ENCODE peak calls at places on chromosome 13, in seven cellular contexts. Q, V, T, A, M, I and X are unnamed samples.

GRCh38 chr13:26599403-26599802 is 41.9 kb downstream of the WASF3 start:
- DNase-seq in Q (no peak), V (no peak), T (no peak), A (no peak), M (no peak), I (no peak), X (no peak)

GRCh38 chr13:96075953-96076543 is 13.9 kb upstream of the HS6ST3 start:
- DNase-seq in Q (no peak), V (no peak), T (no peak), A (no peak), M (no peak), I (peak), X (no peak)

GRCh38 chr13:32894589-32895001 is 121.6 kb upstream of the KL start:
- DNase-seq in Q (no peak), V (no peak), T (no peak), A (no peak), M (no peak), I (peak), X (no peak)

GRCh38 chr13:85367887-85368286 is 431.3 kb downstream of the SLITRK6 start:
- DNase-seq in Q (no peak), V (no peak), T (no peak), A (no peak), M (no peak), I (no peak), X (no peak)

GRCh38 chr13:21885714-21886224 is 214.9 kb downstream of the FGF9 start:
- DNase-seq in Q (no peak), V (no peak), T (no peak), A (no peak), M (no peak), I (no peak), X (no peak)

GRCh38 chr13:100229603-100230002 is 140.7 kb downstream of the PCCA start:
- DNase-seq in Q (no peak), V (no peak), T (no peak), A (no peak), M (no peak), I (no peak), X (no peak)

GRCh38 chr13:33017410-33017929 is 1.2 kb downstream of the KL start:
- DNase-seq in Q (no peak), V (no peak), T (peak), A (peak), M (peak), I (peak), X (no peak)

GRCh38 chr13:40613192-40613818 is 53.1 kb downstream of the FOXO1 start:
- DNase-seq in Q (peak), V (peak), T (no peak), A (no peak), M (no peak), I (peak), X (no peak)

GRCh38 chr13:106314417-106314816 is 221.0 kb downstream of the EFNB2 start:
- DNase-seq in Q (no peak), V (no peak), T (no peak), A (no peak), M (no peak), I (no peak), X (no peak)

GRCh38 chr13:20828540-20829364 is 55.0 kb upstream of the EEF1AKMT1 start:
- DNase-seq in Q (no peak), V (peak), T (no peak), A (no peak), M (peak), I (peak), X (no peak)

GRCh38 chr13:113948034-113948742 is 25.7 kb downstream of the C13orf46 start:
- DNase-seq in Q (no peak), V (no peak), T (no peak), A (no peak), M (no peak), I (peak), X (peak)

GRCh38 chr13:113949546-113949945 is 24.3 kb downstream of the C13orf46 start:
- DNase-seq in Q (no peak), V (no peak), T (no peak), A (no peak), M (no peak), I (no peak), X (peak)

GRCh38 chr13:113945857-113946408 is 27.9 kb downstream of the C13orf46 start:
- DNase-seq in Q (no peak), V (no peak), T (no peak), A (peak), M (no peak), I (no peak), X (no peak)

GRCh38 chr13:113946409-113947181 is 27.3 kb downstream of the C13orf46 start:
- DNase-seq in Q (no peak), V (no peak), T (no peak), A (peak), M (no peak), I (no peak), X (peak)

DNA sequence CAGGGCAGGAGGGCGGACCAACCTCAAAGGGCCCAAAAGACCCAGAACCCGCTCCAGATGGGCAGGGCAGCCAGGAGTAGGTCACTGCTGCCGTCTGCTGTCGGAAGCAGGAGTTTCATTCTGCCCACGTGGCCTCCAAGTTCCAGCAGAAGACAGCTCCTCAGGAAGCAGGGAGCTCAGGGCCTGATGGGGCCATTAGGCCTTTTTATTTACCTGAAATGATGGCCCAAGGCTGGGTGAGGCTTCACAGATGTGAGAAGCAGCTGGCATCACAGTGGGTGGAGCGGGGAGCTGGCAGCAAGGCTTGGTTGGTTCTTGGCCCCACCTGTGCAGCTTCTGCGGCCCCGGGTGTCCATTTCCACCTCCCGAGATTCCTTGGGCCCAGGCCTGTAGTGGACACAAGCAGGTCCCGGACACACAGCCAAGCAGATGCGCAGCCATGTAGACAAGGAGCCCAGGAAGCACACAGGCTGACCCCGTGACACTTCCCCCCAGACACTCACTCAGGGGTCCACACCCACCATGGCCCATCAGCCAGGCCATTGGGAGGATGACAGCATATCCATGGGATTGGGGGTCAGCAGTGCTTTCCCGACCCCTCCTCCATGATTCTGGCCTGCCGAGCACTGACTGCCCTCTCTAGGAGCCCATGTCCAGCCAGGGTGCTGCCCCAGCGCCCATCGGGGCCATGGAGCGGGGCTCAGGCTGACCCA is 26.4 kb downstream of the C13orf46 start:
- DNase-seq in Q (no peak), V (no peak), T (no peak), A (peak), M (peak), I (no peak), X (peak)
- TF ChIP-seq CTCF in Q (peak), V (no peak), T (peak), A (peak), M (no peak), I (no peak), X (peak)

GRCh38 chr13:66106246-66106645 is 1123.9 kb downstream of the PCDH9 start:
- DNase-seq in Q (no peak), V (no peak), T (no peak), A (no peak), M (no peak), I (no peak), X (no peak)

GRCh38 chr13:66117573-66117972 is 1112.6 kb downstream of the PCDH9 start:
- DNase-seq in Q (no peak), V (no peak), T (no peak), A (no peak), M (no peak), I (no peak), X (no peak)

GRCh38 chr13:66114127-66114526 is 1116.0 kb downstream of the PCDH9 start:
- DNase-seq in Q (no peak), V (no peak), T (no peak), A (no peak), M (no peak), I (no peak), X (no peak)

GRCh38 chr13:66111628-66112027 is 1118.5 kb downstream of the PCDH9 start:
- DNase-seq in Q (no peak), V (no peak), T (no peak), A (no peak), M (no peak), I (no peak), X (no peak)
- TF ChIP-seq CTCF in Q (no peak), V (no peak), T (no peak), A (no peak), M (no peak), I (no peak), X (no peak)

GRCh38 chr13:36275190-36276002 is 22.2 kb downstream of the CCDC169 start:
- DNase-seq in Q (no peak), V (no peak), T (no peak), A (no peak), M (peak), I (peak), X (no peak)
- TF ChIP-seq CTCF in Q (peak), V (peak), T (peak), A (peak), M (no peak), I (peak), X (peak)

GRCh38 chr13:45269204-45269603 is 68.4 kb upstream of the KCTD4 start:
- DNase-seq in Q (no peak), V (no peak), T (no peak), A (no peak), M (no peak), I (no peak), X (no peak)
- TF ChIP-seq CTCF in Q (no peak), V (no peak), T (no peak), A (no peak), M (no peak), I (no peak), X (no peak)

DNA sequence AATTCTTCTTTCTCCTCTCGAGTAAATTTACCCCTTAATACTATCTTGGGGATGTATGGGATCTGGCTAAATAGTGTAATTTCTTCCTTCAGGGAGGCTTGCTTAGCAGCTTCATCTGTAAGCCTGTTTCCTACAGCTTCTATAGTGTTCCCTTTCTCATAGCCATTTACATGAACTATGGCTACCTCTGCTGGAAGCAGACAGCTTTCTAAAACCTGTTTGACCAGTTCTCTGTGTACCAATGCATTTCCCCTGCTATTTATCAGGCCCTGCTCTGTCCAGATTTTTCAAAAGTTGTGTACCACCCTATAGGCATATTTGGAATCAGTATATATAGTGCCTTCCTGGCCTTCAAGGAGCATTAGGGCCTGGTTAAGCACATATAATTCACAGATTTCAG is 113.6 kb upstream of the PCDH9 start:
- DNase-seq in Q (no peak), V (no peak), T (no peak), A (no peak), M (no peak), I (no peak), X (no peak)
- TF ChIP-seq CTCF in Q (no peak), V (no peak), T (no peak), A (no peak), M (no peak), I (no peak), X (no peak)

DNA sequence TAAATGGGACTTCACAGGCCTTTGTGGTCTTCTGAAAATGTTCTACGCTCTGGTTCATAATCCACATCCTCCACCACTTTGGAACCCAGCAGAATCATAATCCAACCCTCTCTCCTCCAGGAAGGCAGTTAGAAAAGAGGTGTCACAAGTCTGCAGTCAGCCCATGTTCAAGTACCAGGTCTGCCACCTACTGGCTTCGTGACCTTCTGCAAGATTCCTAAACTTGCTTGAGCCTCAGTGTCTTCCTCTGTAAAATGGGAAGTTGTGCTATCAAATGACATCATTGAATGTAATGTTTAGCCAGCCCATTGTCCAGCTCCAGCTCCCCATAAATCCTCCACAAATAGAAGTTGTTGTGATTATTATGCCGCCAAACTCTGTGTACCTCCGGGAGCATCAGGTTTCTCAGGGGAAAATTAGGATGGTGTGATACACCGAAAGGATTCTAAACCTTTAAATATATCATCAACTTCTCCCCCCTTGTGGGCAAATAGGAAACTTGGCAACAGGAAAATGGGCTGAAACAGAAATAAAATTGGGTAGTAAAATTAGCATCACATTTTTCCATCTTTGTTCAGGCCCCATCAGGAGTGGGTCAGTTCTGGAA is 109.7 kb downstream of the NUFIP1 start:
- DNase-seq in Q (no peak), V (no peak), T (no peak), A (no peak), M (peak), I (peak), X (no peak)
- TF ChIP-seq CTCF in Q (peak), V (no peak), T (peak), A (peak), M (no peak), I (peak), X (peak)